ENCODE peak calls at places on chromosomes 2 and 18, in eight cellular contexts. One of them, this sample, is unnamed.

GRCh38 chr2:241991236-241991635 is 121.7 kb downstream of the RTP5 start:
- DNase-seq in NCI-H1105: no peak
- DNase-seq in heart left ventricle: no peak
- DNase-seq in GM06990: no peak
- DNase-seq in stimulated activated CD4-positive, alpha-beta T cell treated with anti-CD3 and anti-CD28 coated beads, Interleukin-2, amount 100 ng/mL, for 48 hours: no peak
- DNase-seq in activated CD4-positive, alpha-beta T cell treated with anti-CD3 and anti-CD28 coated beads, Interleukin-2, amount 50 U/mL, for 48 hours: no peak
- DNase-seq in HEK293T: no peak
- DNase-seq in Kasumi-1: no peak
- DNase-seq in this sample: no peak

GRCh38 chr18:5710235-5710634 is 166.4 kb upstream of the EPB41L3 start:
- DNase-seq in stimulated activated CD4-positive, alpha-beta T cell treated with anti-CD3 and anti-CD28 coated beads, Interleukin-2, amount 100 ng/mL, for 48 hours: no peak
- DNase-seq in NCI-H1105: no peak
- DNase-seq in Kasumi-1: no peak
- DNase-seq in heart left ventricle: no peak
- DNase-seq in HEK293T: no peak
- DNase-seq in GM06990: no peak
- DNase-seq in activated CD4-positive, alpha-beta T cell treated with anti-CD3 and anti-CD28 coated beads, Interleukin-2, amount 50 U/mL, for 48 hours: no peak
- DNase-seq in this sample: no peak

GRCh38 chr2:198309673-198310280 is 505.4 kb downstream of the PLCL1 start:
- DNase-seq in heart left ventricle: no peak
- DNase-seq in activated CD4-positive, alpha-beta T cell treated with anti-CD3 and anti-CD28 coated beads, Interleukin-2, amount 50 U/mL, for 48 hours: peak
- DNase-seq in NCI-H1105: peak
- DNase-seq in HEK293T: peak
- DNase-seq in Kasumi-1: peak
- DNase-seq in stimulated activated CD4-positive, alpha-beta T cell treated with anti-CD3 and anti-CD28 coated beads, Interleukin-2, amount 100 ng/mL, for 48 hours: peak
- DNase-seq in GM06990: no peak
- DNase-seq in this sample: peak

GRCh38 chr18:25111382-25112070 is 240.4 kb downstream of the ZNF521 start:
- DNase-seq in NCI-H1105: no peak
- DNase-seq in HEK293T: no peak
- DNase-seq in activated CD4-positive, alpha-beta T cell treated with anti-CD3 and anti-CD28 coated beads, Interleukin-2, amount 50 U/mL, for 48 hours: no peak
- DNase-seq in stimulated activated CD4-positive, alpha-beta T cell treated with anti-CD3 and anti-CD28 coated beads, Interleukin-2, amount 100 ng/mL, for 48 hours: no peak
- DNase-seq in Kasumi-1: no peak
- DNase-seq in GM06990: no peak
- DNase-seq in heart left ventricle: no peak
- DNase-seq in this sample: no peak

GRCh38 chr2:119523959-119524694 is at the start of gene SCTR:
- DNase-seq in activated CD4-positive, alpha-beta T cell treated with anti-CD3 and anti-CD28 coated beads, Interleukin-2, amount 50 U/mL, for 48 hours: no peak
- DNase-seq in stimulated activated CD4-positive, alpha-beta T cell treated with anti-CD3 and anti-CD28 coated beads, Interleukin-2, amount 100 ng/mL, for 48 hours: no peak
- DNase-seq in NCI-H1105: peak
- DNase-seq in Kasumi-1: no peak
- DNase-seq in HEK293T: no peak
- DNase-seq in GM06990: no peak
- DNase-seq in heart left ventricle: peak
- DNase-seq in this sample: no peak

GRCh38 chr2:176490061-176490861 is 221.0 kb downstream of the MTX2 start:
- DNase-seq in heart left ventricle: peak
- DNase-seq in stimulated activated CD4-positive, alpha-beta T cell treated with anti-CD3 and anti-CD28 coated beads, Interleukin-2, amount 100 ng/mL, for 48 hours: no peak
- DNase-seq in NCI-H1105: no peak
- DNase-seq in Kasumi-1: no peak
- DNase-seq in GM06990: no peak
- DNase-seq in activated CD4-positive, alpha-beta T cell treated with anti-CD3 and anti-CD28 coated beads, Interleukin-2, amount 50 U/mL, for 48 hours: no peak
- DNase-seq in HEK293T: no peak
- DNase-seq in this sample: no peak

GRCh38 chr2:119069781-119070180 is 88.8 kb downstream of the C1QL2 start:
- DNase-seq in heart left ventricle: no peak
- DNase-seq in activated CD4-positive, alpha-beta T cell treated with anti-CD3 and anti-CD28 coated beads, Interleukin-2, amount 50 U/mL, for 48 hours: no peak
- DNase-seq in stimulated activated CD4-positive, alpha-beta T cell treated with anti-CD3 and anti-CD28 coated beads, Interleukin-2, amount 100 ng/mL, for 48 hours: no peak
- DNase-seq in HEK293T: no peak
- DNase-seq in NCI-H1105: no peak
- DNase-seq in GM06990: no peak
- DNase-seq in Kasumi-1: no peak
- DNase-seq in this sample: no peak

GRCh38 chr2:175679231-175679630 is 322.8 kb downstream of the LNPK start:
- DNase-seq in activated CD4-positive, alpha-beta T cell treated with anti-CD3 and anti-CD28 coated beads, Interleukin-2, amount 50 U/mL, for 48 hours: no peak
- DNase-seq in HEK293T: no peak
- DNase-seq in GM06990: no peak
- DNase-seq in NCI-H1105: no peak
- DNase-seq in stimulated activated CD4-positive, alpha-beta T cell treated with anti-CD3 and anti-CD28 coated beads, Interleukin-2, amount 100 ng/mL, for 48 hours: no peak
- DNase-seq in heart left ventricle: no peak
- DNase-seq in Kasumi-1: no peak
- DNase-seq in this sample: no peak

GRCh38 chr2:134669731-134670669 is 48.8 kb downstream of the TMEM163 start:
- DNase-seq in Kasumi-1: no peak
- DNase-seq in GM06990: no peak
- DNase-seq in activated CD4-positive, alpha-beta T cell treated with anti-CD3 and anti-CD28 coated beads, Interleukin-2, amount 50 U/mL, for 48 hours: no peak
- DNase-seq in NCI-H1105: no peak
- DNase-seq in HEK293T: no peak
- DNase-seq in heart left ventricle: no peak
- DNase-seq in stimulated activated CD4-positive, alpha-beta T cell treated with anti-CD3 and anti-CD28 coated beads, Interleukin-2, amount 100 ng/mL, for 48 hours: no peak
- DNase-seq in this sample: no peak

GRCh38 chr2:179264238-179265081 is at the start of gene SESTD1:
- DNase-seq in Kasumi-1: peak
- DNase-seq in stimulated activated CD4-positive, alpha-beta T cell treated with anti-CD3 and anti-CD28 coated beads, Interleukin-2, amount 100 ng/mL, for 48 hours: peak
- DNase-seq in GM06990: peak
- DNase-seq in HEK293T: peak
- DNase-seq in NCI-H1105: peak
- DNase-seq in activated CD4-positive, alpha-beta T cell treated with anti-CD3 and anti-CD28 coated beads, Interleukin-2, amount 50 U/mL, for 48 hours: peak
- DNase-seq in heart left ventricle: peak
- DNase-seq in this sample: peak

GRCh38 chr2:134773372-134774073 is 54.7 kb upstream of the TMEM163 start:
- DNase-seq in Kasumi-1: no peak
- DNase-seq in GM06990: no peak
- DNase-seq in activated CD4-positive, alpha-beta T cell treated with anti-CD3 and anti-CD28 coated beads, Interleukin-2, amount 50 U/mL, for 48 hours: no peak
- DNase-seq in heart left ventricle: no peak
- DNase-seq in HEK293T: no peak
- DNase-seq in NCI-H1105: no peak
- DNase-seq in stimulated activated CD4-positive, alpha-beta T cell treated with anti-CD3 and anti-CD28 coated beads, Interleukin-2, amount 100 ng/mL, for 48 hours: no peak
- DNase-seq in this sample: no peak

GRCh38 chr2:236745420-236746210 is 176.0 kb downstream of the ACKR3 start:
- DNase-seq in NCI-H1105: no peak
- DNase-seq in HEK293T: no peak
- DNase-seq in activated CD4-positive, alpha-beta T cell treated with anti-CD3 and anti-CD28 coated beads, Interleukin-2, amount 50 U/mL, for 48 hours: no peak
- DNase-seq in heart left ventricle: no peak
- DNase-seq in GM06990: no peak
- DNase-seq in Kasumi-1: no peak
- DNase-seq in stimulated activated CD4-positive, alpha-beta T cell treated with anti-CD3 and anti-CD28 coated beads, Interleukin-2, amount 100 ng/mL, for 48 hours: no peak
- DNase-seq in this sample: no peak

GRCh38 chr18:33446604-33447003 is 6.1 kb upstream of the CCDC178 start:
- DNase-seq in Kasumi-1: no peak
- DNase-seq in NCI-H1105: no peak
- DNase-seq in HEK293T: no peak
- DNase-seq in heart left ventricle: no peak
- DNase-seq in GM06990: no peak
- DNase-seq in stimulated activated CD4-positive, alpha-beta T cell treated with anti-CD3 and anti-CD28 coated beads, Interleukin-2, amount 100 ng/mL, for 48 hours: no peak
- DNase-seq in activated CD4-positive, alpha-beta T cell treated with anti-CD3 and anti-CD28 coated beads, Interleukin-2, amount 50 U/mL, for 48 hours: no peak
- DNase-seq in this sample: no peak

GRCh38 chr2:183927367-183928355 is 670.7 kb upstream of the ZNF804A start:
- DNase-seq in GM06990: no peak
- DNase-seq in activated CD4-positive, alpha-beta T cell treated with anti-CD3 and anti-CD28 coated beads, Interleukin-2, amount 50 U/mL, for 48 hours: no peak
- DNase-seq in NCI-H1105: no peak
- DNase-seq in HEK293T: no peak
- DNase-seq in stimulated activated CD4-positive, alpha-beta T cell treated with anti-CD3 and anti-CD28 coated beads, Interleukin-2, amount 100 ng/mL, for 48 hours: no peak
- DNase-seq in heart left ventricle: no peak
- DNase-seq in Kasumi-1: no peak
- DNase-seq in this sample: no peak

GRCh38 chr2:154637426-154637825 is 61.1 kb upstream of the KCNJ3 start:
- DNase-seq in activated CD4-positive, alpha-beta T cell treated with anti-CD3 and anti-CD28 coated beads, Interleukin-2, amount 50 U/mL, for 48 hours: no peak
- DNase-seq in GM06990: no peak
- DNase-seq in heart left ventricle: no peak
- DNase-seq in HEK293T: no peak
- DNase-seq in NCI-H1105: no peak
- DNase-seq in Kasumi-1: no peak
- DNase-seq in stimulated activated CD4-positive, alpha-beta T cell treated with anti-CD3 and anti-CD28 coated beads, Interleukin-2, amount 100 ng/mL, for 48 hours: no peak
- DNase-seq in this sample: no peak

GRCh38 chr2:205273148-205273547 is 409.2 kb upstream of the NRP2 start:
- DNase-seq in activated CD4-positive, alpha-beta T cell treated with anti-CD3 and anti-CD28 coated beads, Interleukin-2, amount 50 U/mL, for 48 hours: no peak
- DNase-seq in GM06990: no peak
- DNase-seq in Kasumi-1: no peak
- DNase-seq in heart left ventricle: no peak
- DNase-seq in NCI-H1105: no peak
- DNase-seq in HEK293T: no peak
- DNase-seq in stimulated activated CD4-positive, alpha-beta T cell treated with anti-CD3 and anti-CD28 coated beads, Interleukin-2, amount 100 ng/mL, for 48 hours: no peak
- DNase-seq in this sample: no peak

GRCh38 chr2:217248312-217248935 is 388.6 kb upstream of the TNP1 start:
- DNase-seq in HEK293T: peak
- DNase-seq in Kasumi-1: peak
- DNase-seq in GM06990: no peak
- DNase-seq in NCI-H1105: peak
- DNase-seq in stimulated activated CD4-positive, alpha-beta T cell treated with anti-CD3 and anti-CD28 coated beads, Interleukin-2, amount 100 ng/mL, for 48 hours: no peak
- DNase-seq in activated CD4-positive, alpha-beta T cell treated with anti-CD3 and anti-CD28 coated beads, Interleukin-2, amount 50 U/mL, for 48 hours: no peak
- DNase-seq in heart left ventricle: peak
- DNase-seq in this sample: no peak

GRCh38 chr18:13237073-13237472 is 18.5 kb downstream of the LDLRAD4 start:
- DNase-seq in HEK293T: no peak
- DNase-seq in stimulated activated CD4-positive, alpha-beta T cell treated with anti-CD3 and anti-CD28 coated beads, Interleukin-2, amount 100 ng/mL, for 48 hours: no peak
- DNase-seq in activated CD4-positive, alpha-beta T cell treated with anti-CD3 and anti-CD28 coated beads, Interleukin-2, amount 50 U/mL, for 48 hours: no peak
- DNase-seq in Kasumi-1: no peak
- DNase-seq in GM06990: no peak
- DNase-seq in NCI-H1105: no peak
- DNase-seq in heart left ventricle: no peak
- DNase-seq in this sample: no peak

GRCh38 chr2:173218331-173219056 is 136.2 kb upstream of the CDCA7 start:
- DNase-seq in HEK293T: peak
- DNase-seq in activated CD4-positive, alpha-beta T cell treated with anti-CD3 and anti-CD28 coated beads, Interleukin-2, amount 50 U/mL, for 48 hours: no peak
- DNase-seq in Kasumi-1: peak
- DNase-seq in heart left ventricle: peak
- DNase-seq in NCI-H1105: no peak
- DNase-seq in stimulated activated CD4-positive, alpha-beta T cell treated with anti-CD3 and anti-CD28 coated beads, Interleukin-2, amount 100 ng/mL, for 48 hours: no peak
- DNase-seq in GM06990: no peak
- DNase-seq in this sample: no peak